ENCODE peak calls at places on chromosomes 5 and 9, in eight cellular contexts. I is LHCN-M2, Y is mammary epithelial cell, H is ELR, L is sciatic nerve, E is fibroblast of pulmonary artery, B is NCI-H774, O is adipocyte. R is an unnamed sample.
A peak's percentile ranks its signal among the peaks of the same experiment; 100 is the strongest.

GRCh38 chr9:36443581-36443980 is 43.5 kb upstream of the RNF38 start:
- DNase-seq in O (peak; percentile 14), L (no peak), H (peak; percentile 26), I (peak; percentile 20), B (no peak), Y (no peak), E (no peak), R (no peak)

GRCh38 chr5:177426566-177427210 is at the start of gene GRK6:
- DNase-seq in H (peak; percentile 60), O (no peak), Y (peak; percentile 50), L (peak; percentile 75), I (peak; percentile 35), E (no peak), B (peak; percentile 31), R (peak; percentile 47)

GRCh38 chr9:127351182-127352166 is 45.5 kb upstream of the SLC2A8 start:
- DNase-seq in E (no peak), L (no peak), I (no peak), O (no peak), Y (no peak), B (no peak), H (no peak), R (peak; percentile 68)

GRCh38 chr9:133238851-133239532 is 29.9 kb upstream of the OBP2B start:
- DNase-seq in I (peak; percentile 36), E (peak; percentile 62), B (no peak), L (no peak), O (peak; percentile 46), Y (peak; percentile 31), H (peak; percentile 64), R (no peak)

GRCh38 chr5:74233571-74233970 is 407.0 kb downstream of the ENC1 start:
- DNase-seq in L (no peak), O (peak; percentile 64), E (peak; percentile 31), Y (peak; percentile 86), I (peak; percentile 74), H (peak; percentile 89), B (no peak), R (no peak)

GRCh38 chr5:137218896-137219295 is 280.2 kb downstream of the SPOCK1 start:
- DNase-seq in O (no peak), L (no peak), H (no peak), E (peak; percentile 8), Y (peak; percentile 48), B (peak; percentile 20), I (no peak), R (no peak)

GRCh38 chr9:85731128-85731630 is 10.6 kb downstream of the AGTPBP1 start:
- DNase-seq in E (no peak), L (no peak), B (no peak), Y (no peak), I (no peak), O (no peak), H (no peak), R (no peak)

GRCh38 chr5:14663734-14664269 is 716 bp upstream of the OTULIN start:
- DNase-seq in O (no peak), E (peak; percentile 34), L (no peak), Y (no peak), B (peak; percentile 64), I (no peak), H (peak; percentile 37), R (peak; percentile 39)

GRCh38 chr5:132437604-132438275 is 52.8 kb downstream of the IRF1 start:
- DNase-seq in L (peak; percentile 77), E (peak; percentile 89), O (peak; percentile 83), Y (no peak), H (peak; percentile 82), B (no peak), I (peak; percentile 77), R (no peak)

GRCh38 chr5:123785160-123786001 is 273.4 kb downstream of the CSNK1G3 start:
- DNase-seq in I (peak; percentile 99), E (peak; percentile 58), O (peak; percentile 83), L (no peak), Y (peak; percentile 59), H (peak; percentile 13), B (peak; percentile 55), R (peak; percentile 96)

GRCh38 chr9:93650448-93650847 is 74.1 kb downstream of the PHF2 start:
- DNase-seq in Y (no peak), L (peak; percentile 45), H (no peak), E (no peak), I (no peak), B (no peak), O (no peak), R (no peak)

R was measured in SJCRH30.